ENCODE peak calls at places on chromosome 17, in five cellular contexts. U is iPS-NIHi11; Q is stimulated activated CD4-positive, alpha-beta T cell treated with anti-CD3 and anti-CD28 coated beads, Interleukin-15, amount 100 ng/mL, for 48 hours; C is LHCN-M2; S is T1000. E is an unnamed sample.

GRCh38 chr17:43359469-43360105 is 39.2 kb upstream of the ARL4D start:
- DNase-seq in U (no peak), Q (no peak), C (no peak), S (peak), E (no peak)

GRCh38 chr17:2244545-2245525 is 58.8 kb downstream of the SMG6 start:
- DNase-seq in U (peak), Q (peak), C (peak), S (peak), E (peak)

GRCh38 chr17:18139949-18140348 is 31.4 kb downstream of the MYO15A start:
- DNase-seq in U (peak), Q (no peak), C (peak), S (no peak), E (no peak)

GRCh38 chr17:29138991-29139682 is 41.1 kb downstream of the MYO18A start:
- DNase-seq in U (no peak), Q (peak), C (no peak), S (no peak), E (no peak)

GRCh38 chr17:28928061-28928460 is 23.3 kb downstream of the PHF12 start:
- DNase-seq in U (no peak), Q (peak), C (peak), S (no peak), E (no peak)

GRCh38 chr17:2721603-2722002 is 10.0 kb upstream of the CLUH start:
- DNase-seq in U (no peak), Q (no peak), C (no peak), S (no peak), E (no peak)

GRCh38 chr17:4499431-4500187 is 928 bp downstream of the SPNS2 start:
- DNase-seq in U (peak), Q (no peak), C (no peak), S (no peak), E (peak)

GRCh38 chr17:9169116-9169515 is 147.8 kb downstream of the NTN1 start:
- DNase-seq in U (no peak), Q (no peak), C (no peak), S (no peak), E (no peak)

GRCh38 chr17:73211745-73212144 is 18.9 kb downstream of the COG1 start:
- DNase-seq in U (no peak), Q (no peak), C (no peak), S (no peak), E (no peak)

GRCh38 chr17:79476074-79476473 is 134.8 kb downstream of the RBFOX3 start:
- DNase-seq in U (no peak), Q (no peak), C (no peak), S (no peak), E (no peak)

E was measured in ecto neural progenitor cell.